ENCODE peak calls at places on chromosomes 6 and 20, in ten cellular contexts. L, X, E, B, P, Q, A, G, U and N are unnamed samples.

GRCh38 chr20:31587545-31588389 is 17.3 kb upstream of the ID1 start:
- DNase-seq in L (no peak), X (no peak), E (no peak), B (no peak), P (no peak), Q (no peak), A (no peak), G (no peak), U (peak), N (peak)

GRCh38 chr6:138012682-138013081 is 94.5 kb downstream of the PERP start:
- DNase-seq in L (no peak), X (no peak), E (no peak), B (no peak), P (no peak), Q (no peak), A (peak), G (no peak), U (no peak), N (no peak)

GRCh38 chr6:132683543-132683942 is 24.6 kb upstream of the TAAR1 start:
- DNase-seq in L (no peak), X (no peak), E (no peak), B (no peak), P (no peak), Q (no peak), A (no peak), G (no peak), U (no peak), N (no peak)

GRCh38 chr6:166456360-166457156 is 73.8 kb upstream of the MPC1 start:
- DNase-seq in L (peak), X (no peak), E (no peak), B (no peak), P (no peak), Q (no peak), A (peak), G (no peak), U (peak), N (no peak)

GRCh38 chr6:143329323-143329722 is 121.2 kb downstream of the ADAT2 start:
- DNase-seq in L (no peak), X (no peak), E (no peak), B (no peak), P (no peak), Q (no peak), A (no peak), G (no peak), U (no peak), N (no peak)

GRCh38 chr6:146358341-146359046 is 185.1 kb upstream of the RAB32 start:
- DNase-seq in L (no peak), X (no peak), E (no peak), B (peak), P (no peak), Q (no peak), A (no peak), G (no peak), U (peak), N (no peak)

GRCh38 chr6:89066929-89067646 is 13.5 kb upstream of the PNRC1 start:
- DNase-seq in L (no peak), X (no peak), E (no peak), B (no peak), P (no peak), Q (no peak), A (no peak), G (no peak), U (no peak), N (no peak)

GRCh38 chr6:121297699-121298098 is 36.6 kb downstream of the TBC1D32 start:
- DNase-seq in L (no peak), X (no peak), E (no peak), B (no peak), P (no peak), Q (no peak), A (no peak), G (no peak), U (peak), N (no peak)

GRCh38 chr6:72589096-72589495 is 32.8 kb upstream of the KCNQ5 start:
- DNase-seq in L (no peak), X (no peak), E (no peak), B (no peak), P (no peak), Q (no peak), A (no peak), G (no peak), U (peak), N (no peak)

GRCh38 chr20:44765647-44766367 is 20.1 kb downstream of the KCNK15 start:
- DNase-seq in L (no peak), X (no peak), E (no peak), B (no peak), P (no peak), Q (no peak), A (no peak), G (no peak), U (peak), N (no peak)

GRCh38 chr20:36468149-36469000 is 72.9 kb upstream of the MYL9 start:
- DNase-seq in L (no peak), X (no peak), E (no peak), B (no peak), P (no peak), Q (no peak), A (no peak), G (no peak), U (no peak), N (peak)

GRCh38 chr6:87197547-87197946 is 42.2 kb downstream of the ZNF292 start:
- DNase-seq in L (no peak), X (peak), E (no peak), B (no peak), P (no peak), Q (no peak), A (peak), G (no peak), U (no peak), N (no peak)

GRCh38 chr20:3204124-3204794 is at the start of gene DDRGK1:
- DNase-seq in L (peak), X (peak), E (peak), B (peak), P (peak), Q (peak), A (peak), G (peak), U (peak), N (peak)

GRCh38 chr20:51366155-51366886 is 176.2 kb downstream of the NFATC2 start:
- DNase-seq in L (no peak), X (no peak), E (peak), B (peak), P (no peak), Q (peak), A (no peak), G (no peak), U (peak), N (no peak)

GRCh38 chr6:52454556-52454955 is 34.4 kb downstream of the EFHC1 start:
- DNase-seq in L (no peak), X (no peak), E (no peak), B (no peak), P (no peak), Q (peak), A (no peak), G (no peak), U (peak), N (no peak)

GRCh38 chr6:106973841-106974336 is 640 bp downstream of the CD24 start:
- DNase-seq in L (peak), X (no peak), E (no peak), B (no peak), P (no peak), Q (no peak), A (peak), G (no peak), U (no peak), N (peak)

GRCh38 chr20:52945268-52945667 is 26.9 kb upstream of the TSHZ2 start:
- DNase-seq in L (no peak), X (no peak), E (no peak), B (no peak), P (no peak), Q (no peak), A (no peak), G (no peak), U (no peak), N (no peak)

GRCh38 chr6:34970962-34971361 is 81.9 kb downstream of the ANKS1A start:
- DNase-seq in L (no peak), X (no peak), E (no peak), B (no peak), P (no peak), Q (peak), A (no peak), G (no peak), U (peak), N (no peak)

GRCh38 chr20:33648396-33649004 is 13.6 kb upstream of the C20orf144 start:
- DNase-seq in L (no peak), X (no peak), E (no peak), B (no peak), P (no peak), Q (no peak), A (no peak), G (no peak), U (no peak), N (no peak)

GRCh38 chr20:472137-472846 is 10.0 kb upstream of the TBC1D20 start:
- DNase-seq in L (no peak), X (no peak), E (no peak), B (no peak), P (no peak), Q (no peak), A (no peak), G (no peak), U (no peak), N (no peak)

GRCh38 chr6:31007694-31008093 is 2.6 kb upstream of the MUC22 start:
- DNase-seq in L (no peak), X (no peak), E (no peak), B (peak), P (no peak), Q (peak), A (no peak), G (no peak), U (peak), N (no peak)

GRCh38 chr20:49318091-49318429 is 40.2 kb upstream of the ZNFX1 start:
- DNase-seq in L (no peak), X (no peak), E (no peak), B (no peak), P (no peak), Q (no peak), A (no peak), G (no peak), U (no peak), N (no peak)

GRCh38 chr6:144066745-144067484 is 28.5 kb downstream of the SF3B5 start:
- DNase-seq in L (no peak), X (no peak), E (no peak), B (no peak), P (no peak), Q (no peak), A (peak), G (no peak), U (no peak), N (no peak)

GRCh38 chr6:31478186-31478950 is 19.6 kb upstream of the MICB start:
- DNase-seq in L (no peak), X (no peak), E (no peak), B (no peak), P (no peak), Q (no peak), A (no peak), G (no peak), U (no peak), N (no peak)

GRCh38 chr6:109166643-109167042 is 71.3 kb downstream of the CEP57L1 start:
- DNase-seq in L (peak), X (no peak), E (no peak), B (no peak), P (no peak), Q (no peak), A (no peak), G (no peak), U (no peak), N (no peak)